ENCODE peak calls at places on chromosomes 7 and 10, in six cellular contexts. One of them, this sample, is unnamed.

GRCh38 chr10:20276127-20276979 is 460.1 kb downstream of the PLXDC2 start:
- DNase-seq in CD4-positive, CD25-positive, alpha-beta regulatory T cell: no peak
- DNase-seq in GM12878: no peak
- DNase-seq in sciatic nerve: no peak
- DNase-seq in LoVo: no peak
- DNase-seq in memory B cell: no peak
- DNase-seq in this sample: no peak

GRCh38 chr7:100811480-100811879 is 15.8 kb downstream of the EPHB4 start:
- DNase-seq in memory B cell: no peak
- DNase-seq in sciatic nerve: no peak
- DNase-seq in GM12878: no peak
- DNase-seq in LoVo: no peak
- DNase-seq in CD4-positive, CD25-positive, alpha-beta regulatory T cell: no peak
- DNase-seq in this sample: no peak

GRCh38 chr7:57274535-57275283 is 142.5 kb upstream of the ZNF479 start:
- DNase-seq in sciatic nerve: no peak
- DNase-seq in memory B cell: no peak
- DNase-seq in CD4-positive, CD25-positive, alpha-beta regulatory T cell: no peak
- DNase-seq in LoVo: no peak
- DNase-seq in GM12878: no peak
- DNase-seq in this sample: no peak

GRCh38 chr7:101667399-101667798 is 38.3 kb upstream of the MYL10 start:
- DNase-seq in CD4-positive, CD25-positive, alpha-beta regulatory T cell: no peak
- DNase-seq in LoVo: no peak
- DNase-seq in sciatic nerve: no peak
- DNase-seq in GM12878: no peak
- DNase-seq in memory B cell: no peak
- DNase-seq in this sample: no peak

GRCh38 chr7:127677433-127678230 is 25.6 kb downstream of the SND1 start:
- DNase-seq in GM12878: no peak
- DNase-seq in LoVo: no peak
- DNase-seq in CD4-positive, CD25-positive, alpha-beta regulatory T cell: no peak
- DNase-seq in memory B cell: no peak
- DNase-seq in sciatic nerve: no peak
- DNase-seq in this sample: no peak

GRCh38 chr10:60816624-60817023 is 38.3 kb downstream of the CDK1 start:
- DNase-seq in CD4-positive, CD25-positive, alpha-beta regulatory T cell: peak
- DNase-seq in LoVo: peak
- DNase-seq in GM12878: peak
- DNase-seq in memory B cell: peak
- DNase-seq in sciatic nerve: no peak
- DNase-seq in this sample: peak

GRCh38 chr7:56105508-56105907 is 768 bp downstream of the CHCHD2 start:
- DNase-seq in memory B cell: no peak
- DNase-seq in CD4-positive, CD25-positive, alpha-beta regulatory T cell: peak
- DNase-seq in GM12878: no peak
- DNase-seq in sciatic nerve: no peak
- DNase-seq in LoVo: peak
- DNase-seq in this sample: peak

GRCh38 chr10:132915411-132915810 is 27.0 kb downstream of the CFAP46 start:
- DNase-seq in LoVo: no peak
- DNase-seq in memory B cell: peak
- DNase-seq in sciatic nerve: no peak
- DNase-seq in CD4-positive, CD25-positive, alpha-beta regulatory T cell: no peak
- DNase-seq in GM12878: no peak
- DNase-seq in this sample: no peak

GRCh38 chr7:157707983-157708720 is 371.3 kb downstream of the DNAJB6 start:
- DNase-seq in memory B cell: no peak
- DNase-seq in LoVo: no peak
- DNase-seq in GM12878: no peak
- DNase-seq in CD4-positive, CD25-positive, alpha-beta regulatory T cell: no peak
- DNase-seq in sciatic nerve: peak
- DNase-seq in this sample: no peak

GRCh38 chr7:130793855-130794618 is 60.0 kb upstream of the KLF14 start:
- DNase-seq in LoVo: peak
- DNase-seq in sciatic nerve: no peak
- DNase-seq in CD4-positive, CD25-positive, alpha-beta regulatory T cell: no peak
- DNase-seq in memory B cell: no peak
- DNase-seq in GM12878: no peak
- DNase-seq in this sample: no peak

GRCh38 chr7:100612730-100613446 is 548 bp downstream of the MOSPD3 start:
- DNase-seq in GM12878: no peak
- DNase-seq in CD4-positive, CD25-positive, alpha-beta regulatory T cell: no peak
- DNase-seq in memory B cell: no peak
- DNase-seq in LoVo: no peak
- DNase-seq in sciatic nerve: no peak
- DNase-seq in this sample: peak

GRCh38 chr10:53601260-53601875 is 828.8 kb upstream of the MBL2 start:
- DNase-seq in memory B cell: no peak
- DNase-seq in GM12878: no peak
- DNase-seq in CD4-positive, CD25-positive, alpha-beta regulatory T cell: no peak
- DNase-seq in LoVo: peak
- DNase-seq in sciatic nerve: no peak
- DNase-seq in this sample: no peak

GRCh38 chr10:86291616-86292340 is 74.8 kb downstream of the GRID1 start:
- DNase-seq in sciatic nerve: no peak
- DNase-seq in LoVo: no peak
- DNase-seq in memory B cell: no peak
- DNase-seq in CD4-positive, CD25-positive, alpha-beta regulatory T cell: no peak
- DNase-seq in GM12878: no peak
- DNase-seq in this sample: no peak

GRCh38 chr7:140639366-140640053 is 1.1 kb downstream of the DENND2A start:
- DNase-seq in sciatic nerve: peak
- DNase-seq in LoVo: no peak
- DNase-seq in GM12878: no peak
- DNase-seq in memory B cell: no peak
- DNase-seq in CD4-positive, CD25-positive, alpha-beta regulatory T cell: no peak
- DNase-seq in this sample: no peak

GRCh38 chr7:44654255-44654791 is 47.9 kb downstream of the OGDH start:
- DNase-seq in sciatic nerve: peak
- DNase-seq in memory B cell: no peak
- DNase-seq in GM12878: no peak
- DNase-seq in LoVo: no peak
- DNase-seq in CD4-positive, CD25-positive, alpha-beta regulatory T cell: no peak
- DNase-seq in this sample: no peak

GRCh38 chr10:7789390-7789789 is 1.4 kb downstream of the ATP5F1C start:
- DNase-seq in CD4-positive, CD25-positive, alpha-beta regulatory T cell: no peak
- DNase-seq in GM12878: no peak
- DNase-seq in sciatic nerve: no peak
- DNase-seq in LoVo: peak
- DNase-seq in memory B cell: no peak
- DNase-seq in this sample: no peak

GRCh38 chr10:117137031-117137910 is 799 bp downstream of the VAX1 start:
- DNase-seq in LoVo: peak
- DNase-seq in memory B cell: no peak
- DNase-seq in CD4-positive, CD25-positive, alpha-beta regulatory T cell: no peak
- DNase-seq in sciatic nerve: no peak
- DNase-seq in GM12878: no peak
- DNase-seq in this sample: no peak

GRCh38 chr7:2551418-2551817 is 3.9 kb downstream of the BRAT1 start:
- DNase-seq in memory B cell: no peak
- DNase-seq in CD4-positive, CD25-positive, alpha-beta regulatory T cell: no peak
- DNase-seq in sciatic nerve: peak
- DNase-seq in LoVo: no peak
- DNase-seq in GM12878: no peak
- DNase-seq in this sample: no peak

GRCh38 chr7:157224627-157225026 is 85.9 kb downstream of the UBE3C start:
- DNase-seq in memory B cell: no peak
- DNase-seq in LoVo: no peak
- DNase-seq in sciatic nerve: no peak
- DNase-seq in CD4-positive, CD25-positive, alpha-beta regulatory T cell: no peak
- DNase-seq in GM12878: no peak
- DNase-seq in this sample: no peak